ENCODE peak calls at places on chromosomes 2 and 18, in five cellular contexts. R is HCT116, X is upper lobe of left lung, A is GM23338, K is HL-60. L is an unnamed sample.

GRCh38 chr2:11865820-11866219 is 119.4 kb downstream of the LPIN1 start:
- DNase-seq in X (no peak), A (no peak), R (no peak), K (no peak), L (no peak)

GRCh38 chr2:84807063-84807485 is 73.8 kb downstream of the TRABD2A start:
- DNase-seq in A (no peak), R (peak), X (peak), K (no peak), L (no peak)

GRCh38 chr2:38733300-38733971 is 17.7 kb downstream of the SRSF7 start:
- DNase-seq in R (no peak), X (no peak), K (no peak), A (no peak), L (no peak)

GRCh38 chr2:101329026-101329425 is 20.5 kb upstream of the RNF149 start:
- DNase-seq in A (no peak), X (no peak), R (no peak), K (no peak), L (no peak)

GRCh38 chr2:157725856-157726255 is 97.2 kb upstream of the ACVR1C start:
- DNase-seq in R (no peak), A (no peak), K (no peak), X (no peak), L (no peak)

GRCh38 chr18:23833714-23834113 is 144.5 kb downstream of the LAMA3 start:
- DNase-seq in X (peak), K (no peak), R (no peak), A (no peak), L (peak)

GRCh38 chr2:88626171-88627054 is 851 bp downstream of the EIF2AK3 start:
- DNase-seq in K (no peak), A (peak), R (no peak), X (peak), L (no peak)

GRCh38 chr2:42706836-42707235 is 57.1 kb downstream of the OXER1 start:
- DNase-seq in X (no peak), R (no peak), K (no peak), A (peak), L (no peak)

GRCh38 chr2:73293534-73294171 is at the start of gene EGR4:
- DNase-seq in R (peak), K (peak), A (peak), X (peak), L (no peak)

DNA sequence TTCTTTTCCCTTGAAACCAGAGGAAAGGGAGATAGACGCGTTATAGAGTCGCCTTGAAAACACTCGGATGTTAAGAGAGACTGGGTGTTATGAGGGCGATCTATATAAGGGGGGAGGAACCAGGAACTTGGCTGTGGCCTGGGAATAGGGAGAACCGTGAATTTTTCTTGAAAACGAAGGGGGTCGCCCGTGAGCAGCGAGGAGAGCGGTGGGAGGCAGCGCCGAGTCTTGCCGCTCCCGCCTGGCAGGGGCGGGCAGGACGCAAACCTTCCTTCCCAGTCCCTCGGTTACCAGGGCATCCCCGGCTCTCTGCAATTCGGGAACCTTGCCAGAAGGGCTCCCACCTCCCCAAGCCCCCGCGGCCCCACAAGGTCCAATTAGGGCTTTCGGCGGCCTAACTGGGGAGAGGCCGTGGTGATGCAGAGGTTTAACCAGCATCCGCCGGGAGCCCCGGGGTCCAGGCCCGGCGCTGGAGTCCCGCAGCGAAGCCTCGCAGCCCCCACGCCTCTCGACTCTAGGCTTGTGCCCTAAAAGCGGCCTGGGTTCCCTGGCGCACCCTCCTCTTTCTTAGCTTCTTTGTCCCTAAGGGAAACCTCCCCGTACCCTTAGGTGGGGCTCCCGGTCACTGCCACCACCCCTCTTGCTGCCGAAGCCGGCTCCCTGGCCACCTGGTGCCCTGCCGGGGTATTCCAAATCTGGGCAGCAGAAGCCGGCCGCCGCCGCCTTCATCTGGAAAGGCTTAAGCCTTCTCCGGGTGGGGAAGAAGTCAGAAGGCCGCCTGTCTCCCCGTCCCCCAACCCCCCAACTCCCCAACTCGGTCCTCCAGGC is 708 bp upstream of the FHOD3 start:
- DNase-seq in K (no peak), R (peak), X (no peak), A (peak), L (no peak)
- TF ChIP-seq POLR2AphosphoS5 in K (no peak), R (peak), X (no peak), A (no peak), L (no peak)

GRCh38 chr2:10844083-10844482 is 31.5 kb upstream of the PDIA6 start:
- DNase-seq in K (no peak), A (peak), X (peak), R (no peak), L (no peak)
- H3K4me3 ChIP-seq in K (no peak), A (peak), X (no peak), R (no peak), L (no peak)

DNA sequence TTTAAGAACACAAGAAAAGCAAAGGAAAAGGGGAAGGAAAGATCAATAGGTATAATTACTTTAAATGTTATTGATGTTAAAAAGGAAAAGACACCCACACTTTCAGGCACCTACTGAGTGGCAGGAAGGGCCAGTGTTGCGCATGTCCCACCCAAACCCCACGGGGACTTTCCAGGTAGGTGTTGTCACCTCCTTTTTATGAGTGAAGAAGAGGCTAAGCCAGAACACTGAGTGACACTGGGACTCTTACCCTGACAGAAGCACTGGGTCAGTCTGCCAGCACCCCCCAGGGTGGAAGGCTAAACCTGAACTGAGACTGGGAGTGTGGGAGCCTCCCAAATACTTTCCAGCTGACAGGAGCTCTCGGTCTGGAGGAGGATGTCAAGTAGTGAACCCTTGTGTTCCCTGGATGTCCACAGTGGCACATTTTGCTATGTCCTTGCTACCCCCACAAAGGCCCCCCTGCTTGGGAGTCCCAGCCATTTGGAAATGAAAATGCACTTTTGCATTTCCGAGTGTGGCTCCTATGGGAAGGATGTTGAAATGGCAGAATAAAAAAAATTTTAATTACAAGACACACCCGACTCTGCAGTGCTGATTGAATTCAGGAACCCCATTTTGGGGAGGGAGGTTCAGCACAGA is 90.9 kb upstream of the SMAD2 start:
- DNase-seq in X (peak), A (no peak), K (no peak), R (no peak), L (no peak)
- H3K27ac ChIP-seq in X (no peak), A (no peak), K (no peak), R (no peak), L (no peak)

GRCh38 chr18:74682998-74683311 is 85.3 kb downstream of the ZNF407 start:
- DNase-seq in R (no peak), A (no peak), X (no peak), K (no peak), L (no peak)
- TF ChIP-seq POLR2AphosphoS5 in R (no peak), A (no peak), X (no peak), K (no peak), L (no peak)

GRCh38 chr2:69003731-69004130 is 9.2 kb upstream of the ANTXR1 start:
- DNase-seq in X (no peak), R (no peak), A (no peak), K (no peak), L (no peak)
- H3K4me3 ChIP-seq in X (no peak), R (no peak), A (no peak), K (no peak), L (no peak)

GRCh38 chr2:144357623-144358400 is 162.1 kb downstream of the ZEB2 start:
- DNase-seq in R (peak), K (no peak), A (no peak), X (no peak), L (no peak)
- H3K27ac ChIP-seq in R (no peak), K (no peak), A (no peak), X (peak), L (peak)

GRCh38 chr2:164960159-164960558 is 4.8 kb upstream of the SLC38A11 start:
- DNase-seq in R (no peak), A (no peak), X (no peak), K (no peak), L (no peak)
- TF ChIP-seq POLR2AphosphoS5 in R (no peak), A (no peak), X (no peak), K (no peak), L (no peak)

DNA sequence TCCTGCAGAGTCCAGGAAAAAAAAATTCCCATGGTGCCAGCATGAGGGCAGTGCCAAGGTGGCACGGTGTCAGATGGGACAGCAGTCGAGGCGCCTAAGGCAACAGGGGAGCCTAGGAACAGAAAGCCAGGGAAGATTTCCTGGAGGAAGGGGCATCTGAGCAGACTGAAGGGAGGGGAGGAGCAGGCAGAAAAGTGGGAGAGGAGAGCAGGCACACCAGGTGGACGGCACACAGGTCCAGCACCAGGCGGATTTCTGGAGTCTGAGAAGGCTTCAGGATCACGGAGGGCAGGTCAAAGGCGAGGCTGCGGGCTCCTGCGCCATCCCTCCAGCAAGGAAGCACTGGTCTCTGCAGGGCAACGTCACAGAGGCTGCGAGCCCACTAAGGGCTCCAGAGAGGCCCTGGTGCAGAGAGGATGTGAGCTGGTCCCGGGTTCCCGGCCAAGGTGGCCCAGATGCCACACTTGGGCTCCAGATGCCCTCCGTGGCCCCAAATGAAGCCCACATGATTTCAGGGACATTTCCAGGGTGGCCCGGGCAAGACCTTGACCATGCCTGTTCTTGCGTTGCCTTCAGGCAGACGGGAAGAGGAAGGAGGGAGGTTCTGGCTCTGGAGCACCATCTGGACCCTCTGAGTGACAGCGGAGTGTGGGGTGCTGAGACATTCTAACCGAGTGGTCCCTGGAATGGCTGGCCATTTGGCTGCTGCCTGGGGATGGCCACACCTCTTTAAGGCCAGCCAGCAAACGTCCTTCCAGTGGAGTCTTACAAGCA is 4.1 kb downstream of the HS6ST1 start:
- DNase-seq in A (no peak), X (peak), R (no peak), K (no peak), L (peak)
- H3K4me3 ChIP-seq in A (no peak), X (no peak), R (no peak), K (no peak), L (no peak)

GRCh38 chr2:237699870-237700582 is 72.6 kb downstream of the LRRFIP1 start:
- DNase-seq in X (no peak), K (no peak), A (peak), R (no peak), L (no peak)
- H3K27ac ChIP-seq in X (peak), K (peak), A (peak), R (no peak), L (peak)

GRCh38 chr18:44677933-44678332 is 2.8 kb upstream of the SETBP1 start:
- DNase-seq in K (no peak), A (no peak), R (no peak), X (no peak), L (no peak)

GRCh38 chr18:44680271-44681038 is at the start of gene SETBP1:
- DNase-seq in R (no peak), K (no peak), X (peak), A (peak), L (peak)

GRCh38 chr18:44679912-44680270 is 797 bp upstream of the SETBP1 start:
- DNase-seq in K (no peak), R (no peak), X (peak), A (peak), L (peak)

GRCh38 chr18:44678725-44679055 is 2.0 kb upstream of the SETBP1 start:
- DNase-seq in X (no peak), A (no peak), R (no peak), K (no peak), L (no peak)

DNA sequence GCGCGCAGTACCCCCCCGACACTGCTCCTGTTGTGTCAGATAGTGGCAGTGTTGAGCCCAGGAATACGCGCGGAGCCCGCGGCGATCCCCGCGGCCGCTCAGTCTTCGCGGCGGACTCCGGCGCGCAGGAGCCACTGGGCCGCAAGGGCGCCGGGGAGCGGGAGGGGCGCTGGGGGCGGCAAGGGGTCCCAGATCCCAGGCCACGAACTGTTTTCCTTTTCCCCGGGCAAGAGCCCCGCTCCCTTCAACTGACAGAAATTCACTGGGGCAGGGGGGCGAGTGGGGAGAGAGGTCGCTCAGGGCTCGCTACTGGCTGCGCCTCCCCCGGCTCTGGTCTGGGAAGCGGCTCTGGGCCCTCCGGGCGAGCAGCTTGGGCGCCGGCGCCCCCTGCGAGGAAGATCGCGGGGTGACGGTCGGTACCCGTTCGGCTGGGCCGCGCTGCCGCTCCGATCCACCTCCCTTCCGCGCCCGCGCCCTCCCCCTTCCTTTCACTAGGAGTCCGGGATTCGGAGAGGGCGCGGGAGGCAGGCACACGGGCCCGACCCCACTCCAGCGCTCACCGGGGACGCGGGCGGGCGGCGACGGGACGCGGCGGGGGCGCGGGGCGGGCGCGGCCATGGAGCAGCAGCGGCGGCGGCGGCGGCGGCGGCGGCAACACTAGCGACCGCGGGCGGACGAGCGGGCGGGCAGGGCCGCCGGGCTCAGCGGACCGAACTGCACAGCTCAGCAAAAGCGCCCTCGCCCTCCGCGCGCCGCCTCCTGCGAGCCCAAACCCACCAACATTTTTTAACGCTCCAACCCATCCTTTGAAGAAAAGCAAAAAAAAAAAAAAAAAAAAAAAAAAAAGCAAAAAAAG is 1.4 kb upstream of the SETBP1 start:
- DNase-seq in K (peak), R (no peak), X (peak), A (peak), L (peak)
- TF ChIP-seq POLR2AphosphoS5 in K (no peak), R (no peak), X (peak), A (peak), L (peak)